ENCODE peak calls at places on chromosomes 16 and 17, in five cellular contexts. Y, E, O, N and U are unnamed samples.
A peak's percentile ranks its signal among the peaks of the same experiment; 100 is the strongest.

GRCh38 chr17:31740611-31741082 is 118.4 kb downstream of the COPRS start:
- DNase-seq in Y (no peak), E (peak; percentile 67), O (no peak), N (no peak), U (no peak)

GRCh38 chr17:64661731-64661980 is 451 bp downstream of the SMURF2 start:
- DNase-seq in Y (no peak), E (no peak), O (no peak), N (no peak), U (no peak)

GRCh38 chr17:48244121-48244711 is 136.7 kb downstream of the SNX11 start:
- DNase-seq in Y (no peak), E (peak; percentile 46), O (no peak), N (no peak), U (no peak)

GRCh38 chr16:23408242-23409201 is 44.5 kb downstream of the COG7 start:
- DNase-seq in Y (no peak), E (peak; percentile 54), O (peak; percentile 34), N (no peak), U (no peak)

GRCh38 chr17:82384051-82384729 is 12.6 kb downstream of the UTS2R start:
- DNase-seq in Y (no peak), E (no peak), O (peak; percentile 54), N (peak; percentile 64), U (no peak)

GRCh38 chr16:50234771-50235556 is 31.4 kb upstream of the ADCY7 start:
- DNase-seq in Y (no peak), E (no peak), O (no peak), N (no peak), U (no peak)

GRCh38 chr17:78899361-78900260 is 3.4 kb downstream of the CEP295NL start:
- DNase-seq in Y (no peak), E (peak; percentile 49), O (peak; percentile 76), N (no peak), U (no peak)

GRCh38 chr16:47247691-47248090 is 103.9 kb upstream of the NETO2 start:
- DNase-seq in Y (no peak), E (no peak), O (no peak), N (no peak), U (no peak)

GRCh38 chr16:24851700-24852099 is 5.9 kb downstream of the SLC5A11 start:
- DNase-seq in Y (no peak), E (peak; percentile 9), O (no peak), N (no peak), U (no peak)

GRCh38 chr17:4593021-4593797 is 8.9 kb downstream of the SMTNL2 start:
- DNase-seq in Y (no peak), E (no peak), O (no peak), N (no peak), U (no peak)

GRCh38 chr17:1755993-1756306 is 5.9 kb upstream of the SERPINF1 start:
- DNase-seq in Y (no peak), E (no peak), O (no peak), N (peak; percentile 63), U (no peak)

GRCh38 chr17:17729620-17730249 is 48.5 kb downstream of the RAI1 start:
- DNase-seq in Y (peak; percentile 58), E (no peak), O (no peak), N (no peak), U (no peak)

GRCh38 chr17:77926144-77926543 is 32.4 kb upstream of the TNRC6C start:
- DNase-seq in Y (no peak), E (no peak), O (no peak), N (no peak), U (no peak)

GRCh38 chr17:27975146-27976011 is 67.1 kb upstream of the NLK start:
- DNase-seq in Y (no peak), E (peak; percentile 23), O (no peak), N (no peak), U (no peak)

GRCh38 chr17:17156107-17156506 is 50.0 kb downstream of the PLD6 start:
- DNase-seq in Y (no peak), E (peak; percentile 68), O (no peak), N (no peak), U (no peak)

GRCh38 chr17:7511108-7511507 is 26.9 kb downstream of the POLR2A start:
- DNase-seq in Y (no peak), E (no peak), O (no peak), N (no peak), U (no peak)

GRCh38 chr16:52320930-52321439 is 226.0 kb downstream of the TOX3 start:
- DNase-seq in Y (no peak), E (no peak), O (no peak), N (no peak), U (no peak)

GRCh38 chr16:2429771-2430663 is 770 bp downstream of the CCNF start:
- DNase-seq in Y (no peak), E (peak; percentile 28), O (peak; percentile 37), N (no peak), U (no peak)

GRCh38 chr17:79647456-79647915 is 36.6 kb upstream of the RBFOX3 start:
- DNase-seq in Y (no peak), E (no peak), O (no peak), N (no peak), U (no peak)

GRCh38 chr16:29775742-29776408 is 2.2 kb upstream of the ZG16 start:
- DNase-seq in Y (no peak), E (peak; percentile 57), O (peak; percentile 39), N (no peak), U (no peak)

DNA sequence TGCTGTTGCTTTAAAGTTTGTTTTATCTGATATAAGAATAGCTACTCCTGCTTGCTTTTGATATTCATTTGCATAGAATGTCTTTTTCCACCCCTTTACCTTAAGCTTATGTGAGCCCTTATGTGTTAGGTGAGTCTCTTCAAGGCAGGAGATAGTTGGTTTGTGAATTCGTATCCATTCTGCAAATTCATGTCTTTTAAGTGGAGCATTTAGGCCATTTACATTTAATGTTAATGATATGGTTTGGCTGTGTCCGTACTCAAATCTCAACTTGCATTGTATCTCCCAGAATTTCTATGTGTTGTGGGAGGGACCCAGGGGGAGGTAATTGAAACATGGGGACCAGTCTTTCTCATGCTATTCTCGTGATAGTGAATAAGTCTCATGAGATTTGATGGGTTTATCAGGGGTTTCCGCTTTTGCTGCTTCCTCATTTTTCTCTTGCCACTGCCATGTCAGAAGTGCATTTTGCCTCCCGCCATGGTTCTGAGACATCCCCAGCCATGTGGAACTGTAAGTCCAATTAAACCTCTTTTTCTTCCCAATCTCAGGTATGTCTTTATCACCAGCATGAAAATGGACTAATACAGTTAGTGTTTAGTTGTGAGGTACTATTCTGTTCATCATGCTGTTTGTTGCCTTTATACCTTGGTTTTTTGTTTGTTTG is 27.2 kb downstream of the ATF7IP2 start:
- DNase-seq in Y (no peak), E (no peak), O (no peak), N (no peak), U (no peak)
- H3K9me3 ChIP-seq in Y (peaks cover 66% of the 10 kb centered on the region), E (no peaks in the 10 kb centered on the region), O (no peaks in the 10 kb centered on the region), N (peaks cover 5% of the 10 kb centered on the region), U (peaks cover 21% of the 10 kb centered on the region)

GRCh38 chr16:84794626-84795025 is 25.2 kb upstream of the CRISPLD2 start:
- DNase-seq in Y (no peak), E (no peak), O (no peak), N (no peak), U (no peak)

GRCh38 chr16:84791501-84791900 is 28.3 kb upstream of the CRISPLD2 start:
- DNase-seq in Y (no peak), E (no peak), O (no peak), N (no peak), U (no peak)

GRCh38 chr16:84791088-84791487 is 28.7 kb upstream of the CRISPLD2 start:
- DNase-seq in Y (no peak), E (no peak), O (no peak), N (no peak), U (no peak)

GRCh38 chr16:84800118-84800517 is 19.7 kb upstream of the CRISPLD2 start:
- DNase-seq in Y (no peak), E (peak; percentile 12), O (no peak), N (no peak), U (no peak)

DNA sequence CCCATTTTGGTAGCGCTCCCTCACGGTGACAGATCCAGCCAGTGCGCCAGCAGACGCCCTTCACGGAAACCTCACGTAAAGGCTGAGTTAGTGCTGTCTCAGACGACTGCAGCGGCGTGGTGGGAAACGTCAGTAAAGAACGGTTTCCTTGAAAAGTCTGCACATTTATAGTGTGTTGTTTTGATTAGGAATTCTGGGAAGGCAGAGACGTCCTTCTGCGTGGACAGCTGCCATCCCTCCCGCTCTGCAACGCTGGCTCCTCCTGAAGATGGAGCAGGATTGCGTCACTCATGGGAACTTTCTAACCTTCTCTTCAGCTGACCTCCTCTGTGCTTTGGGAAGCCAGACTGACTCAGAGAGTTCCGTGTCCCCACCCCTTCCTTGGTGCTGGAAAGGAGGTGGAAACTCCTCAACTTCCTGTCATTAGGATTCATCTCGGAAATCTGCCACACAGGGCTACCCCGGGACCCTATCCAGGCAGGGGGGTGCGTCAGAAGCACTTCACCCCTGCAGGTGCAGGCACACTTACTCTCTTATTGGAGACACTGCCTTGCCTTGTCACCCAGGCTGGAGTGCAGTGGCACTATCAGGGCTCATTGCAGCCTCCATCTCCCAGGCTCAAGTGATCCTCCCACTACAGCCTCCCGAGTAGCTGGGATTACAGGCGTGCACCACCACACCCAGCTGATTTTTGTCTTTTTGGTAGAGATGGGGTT is 24.3 kb upstream of the CRISPLD2 start:
- DNase-seq in Y (no peak), E (peak; percentile 97), O (no peak), N (no peak), U (no peak)
- H3K9me3 ChIP-seq in Y (no peaks in the 10 kb centered on the region), E (no peaks in the 10 kb centered on the region), O (no peaks in the 10 kb centered on the region), N (no peaks in the 10 kb centered on the region), U (no peaks in the 10 kb centered on the region)

DNA sequence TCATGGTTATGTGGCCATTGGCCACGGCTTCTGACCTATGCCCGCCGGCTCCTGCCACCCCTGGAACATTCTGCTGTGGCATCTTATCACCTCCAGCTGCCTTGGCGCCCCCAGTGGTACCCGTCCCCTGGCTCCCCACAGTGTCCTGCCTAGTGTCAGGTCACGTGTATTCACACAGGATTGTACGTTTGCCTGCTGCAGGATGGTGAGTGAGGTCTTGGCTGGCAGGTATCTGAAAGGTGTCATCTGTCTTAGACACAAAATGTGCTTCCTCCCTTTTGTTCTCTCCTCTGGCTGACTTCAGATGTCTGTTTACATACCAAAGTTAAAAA is 24.9 kb downstream of the DBNDD1 start:
- DNase-seq in Y (no peak), E (no peak), O (no peak), N (no peak), U (no peak)
- H3K9me3 ChIP-seq in Y (no peaks in the 10 kb centered on the region), E (no peaks in the 10 kb centered on the region), O (peaks cover 6% of the 10 kb centered on the region), N (peaks cover 3% of the 10 kb centered on the region), U (peaks cover 3% of the 10 kb centered on the region)

DNA sequence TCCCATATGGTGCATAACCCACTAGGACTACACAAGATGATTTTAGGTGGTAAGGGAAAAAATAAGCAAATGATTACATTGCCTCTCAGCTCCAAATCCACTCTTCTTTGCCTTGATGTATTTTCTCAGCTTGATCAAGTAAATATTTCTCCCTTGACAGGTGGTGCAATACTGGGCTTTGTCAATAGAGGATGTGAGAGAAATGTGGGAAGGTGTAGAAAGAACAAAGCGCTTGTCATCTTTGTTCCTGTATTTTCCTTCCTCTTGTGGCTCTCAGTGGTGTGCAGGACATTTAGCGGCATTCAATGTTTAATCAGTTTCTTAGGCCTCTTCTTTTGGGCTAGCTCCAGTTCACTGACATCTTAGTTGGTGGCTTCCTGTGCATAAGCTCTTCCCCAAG is 1165.8 kb upstream of the GOT2 start:
- DNase-seq in Y (no peak), E (no peak), O (no peak), N (no peak), U (no peak)
- H3K9me3 ChIP-seq in Y (peaks cover 3% of the 10 kb centered on the region), E (no peaks in the 10 kb centered on the region), O (peaks cover 3% of the 10 kb centered on the region), N (no peaks in the 10 kb centered on the region), U (no peaks in the 10 kb centered on the region)

GRCh38 chr16:35452471-35452870 is 1993.1 kb downstream of the TP53TG3F start:
- DNase-seq in Y (no peak), E (no peak), O (no peak), N (no peak), U (no peak)
- H3K9me3 ChIP-seq in Y (peaks cover 8% of the 10 kb centered on the region), E (no peaks in the 10 kb centered on the region), O (peaks cover 7% of the 10 kb centered on the region), N (peaks cover 3% of the 10 kb centered on the region), U (no peaks in the 10 kb centered on the region)